ENCODE peak calls at places on chromosomes 13 and 19, in five cellular contexts. C is endothelial cell of umbilical vein, V is mucosa of descending colon, W is suprapubic skin, M is IMR-90. X is an unnamed sample.

GRCh38 chr13:62629618-62630017 is 1214.0 kb upstream of the PCDH20 start:
- DNase-seq in M (no peak), W (no peak), C (no peak), V (no peak), X (no peak)

GRCh38 chr13:65378943-65379519 is 1851.1 kb downstream of the PCDH9 start:
- DNase-seq in V (no peak), W (no peak), M (peak), C (peak), X (no peak)

GRCh38 chr13:106621833-106622232 is 53.9 kb upstream of the ARGLU1 start:
- DNase-seq in C (no peak), W (no peak), V (no peak), M (no peak), X (no peak)

GRCh38 chr19:49084206-49085019 is 838 bp upstream of the SNRNP70 start:
- DNase-seq in M (no peak), C (no peak), W (no peak), V (peak), X (no peak)

GRCh38 chr19:8506402-8506957 is 4.0 kb upstream of the PRAM1 start:
- DNase-seq in W (no peak), V (no peak), M (no peak), C (no peak), X (no peak)

GRCh38 chr13:111966969-111967368 is 100.0 kb upstream of the SOX1 start:
- DNase-seq in C (no peak), V (no peak), M (no peak), W (peak), X (no peak)

GRCh38 chr19:2055871-2056809 is 5.1 kb upstream of the MKNK2 start:
- DNase-seq in C (peak), W (no peak), M (peak), V (peak), X (peak)

GRCh38 chr19:27660428-27660827 is 1552.5 kb downstream of the UQCRFS1 start:
- DNase-seq in W (no peak), V (no peak), M (no peak), C (no peak), X (no peak)

GRCh38 chr13:80054806-80055205 is 286.1 kb downstream of the SPRY2 start:
- DNase-seq in M (peak), V (no peak), C (no peak), W (no peak), X (no peak)

GRCh38 chr19:49896863-49897621 is at the start of gene IL4I1:
- DNase-seq in W (no peak), M (peak), C (peak), V (no peak), X (no peak)

GRCh38 chr13:43953370-43953769 is 73.7 kb downstream of the LACC1 start:
- DNase-seq in V (no peak), W (no peak), M (no peak), C (no peak), X (no peak)

GRCh38 chr19:33054623-33055022 is 10.1 kb downstream of the RHPN2 start:
- DNase-seq in W (peak), V (peak), M (no peak), C (no peak), X (no peak)

GRCh38 chr13:19618925-19619324 is 14.5 kb upstream of the MPHOSPH8 start:
- DNase-seq in V (no peak), W (no peak), M (peak), C (peak), X (no peak)

GRCh38 chr19:14028901-14029300 is 953 bp downstream of the RLN3 start:
- DNase-seq in W (no peak), C (no peak), V (no peak), M (no peak), X (no peak)

GRCh38 chr19:31613683-31614219 is 264.5 kb upstream of the TSHZ3 start:
- DNase-seq in W (no peak), M (no peak), V (no peak), C (no peak), X (no peak)

GRCh38 chr13:79782541-79783216 is 301.7 kb downstream of the NDFIP2 start:
- DNase-seq in V (peak), M (peak), W (no peak), C (peak), X (no peak)

GRCh38 chr19:56091751-56092546 is 29.1 kb downstream of the ZNF787 start:
- DNase-seq in W (no peak), C (no peak), V (no peak), M (no peak), X (no peak)

GRCh38 chr19:7267792-7268736 is 26.1 kb downstream of the INSR start:
- DNase-seq in V (peak), M (no peak), W (no peak), C (no peak), X (no peak)

GRCh38 chr13:94195715-94196114 is 283.8 kb downstream of the DCT start:
- DNase-seq in W (no peak), C (no peak), V (no peak), M (peak), X (peak)

GRCh38 chr19:52936151-52936957 is 13.1 kb upstream of the ZNF888 start:
- DNase-seq in M (no peak), W (no peak), C (peak), V (peak), X (no peak)

GRCh38 chr13:59086147-59086546 is 1077.6 kb downstream of the DIAPH3 start:
- DNase-seq in C (peak), W (no peak), V (no peak), M (peak), X (no peak)

GRCh38 chr13:34076319-34076718 is 258.4 kb downstream of the RFC3 start:
- DNase-seq in C (no peak), V (no peak), W (no peak), M (no peak), X (no peak)

GRCh38 chr13:66835040-66835628 is 395.0 kb downstream of the PCDH9 start:
- DNase-seq in W (peak), M (peak), V (peak), C (peak), X (no peak)

GRCh38 chr13:32426981-32427851 is 714 bp downstream of the N4BP2L1 start:
- DNase-seq in M (peak), V (peak), C (peak), W (peak), X (no peak)

GRCh38 chr19:3979674-3980352 is 5.5 kb downstream of the EEF2 start:
- DNase-seq in C (no peak), M (no peak), W (no peak), V (no peak), X (no peak)

GRCh38 chr19:58058428-58058827 is 654 bp upstream of the ZNF135 start:
- DNase-seq in W (no peak), M (no peak), C (no peak), V (no peak), X (no peak)

GRCh38 chr13:33096886-33097610 is 80.8 kb downstream of the KL start:
- DNase-seq in C (no peak), W (no peak), M (no peak), V (no peak), X (no peak)

GRCh38 chr13:39776439-39776838 is 121.0 kb downstream of the COG6 start:
- DNase-seq in V (no peak), M (peak), C (peak), W (no peak), X (peak)

DNA sequence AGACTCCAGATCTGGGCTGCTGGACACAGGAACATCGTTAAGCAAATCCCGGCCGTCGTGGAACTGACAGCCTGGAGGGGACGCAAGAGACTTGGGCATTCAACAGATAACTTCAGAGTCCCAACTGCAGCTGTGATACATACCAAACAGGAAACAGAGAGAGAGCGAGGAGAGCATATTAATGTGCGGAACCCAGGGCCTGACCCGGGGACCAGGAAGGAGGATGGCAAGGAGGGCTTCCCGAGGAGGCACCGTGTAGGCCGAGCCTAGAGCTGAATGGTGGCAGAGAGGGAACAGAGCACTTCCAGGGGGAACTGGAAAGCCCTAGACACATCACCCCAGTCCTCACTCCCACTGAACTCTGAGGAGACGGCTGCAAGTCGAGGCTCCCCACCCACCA is 68.1 kb downstream of the SIPA1L3 start:
- DNase-seq in C (no peak), V (no peak), M (no peak), W (no peak), X (no peak)
- TF ChIP-seq CTCF in C (no peak), V (no peak), M (no peak), W (no peak), X (no peak)

DNA sequence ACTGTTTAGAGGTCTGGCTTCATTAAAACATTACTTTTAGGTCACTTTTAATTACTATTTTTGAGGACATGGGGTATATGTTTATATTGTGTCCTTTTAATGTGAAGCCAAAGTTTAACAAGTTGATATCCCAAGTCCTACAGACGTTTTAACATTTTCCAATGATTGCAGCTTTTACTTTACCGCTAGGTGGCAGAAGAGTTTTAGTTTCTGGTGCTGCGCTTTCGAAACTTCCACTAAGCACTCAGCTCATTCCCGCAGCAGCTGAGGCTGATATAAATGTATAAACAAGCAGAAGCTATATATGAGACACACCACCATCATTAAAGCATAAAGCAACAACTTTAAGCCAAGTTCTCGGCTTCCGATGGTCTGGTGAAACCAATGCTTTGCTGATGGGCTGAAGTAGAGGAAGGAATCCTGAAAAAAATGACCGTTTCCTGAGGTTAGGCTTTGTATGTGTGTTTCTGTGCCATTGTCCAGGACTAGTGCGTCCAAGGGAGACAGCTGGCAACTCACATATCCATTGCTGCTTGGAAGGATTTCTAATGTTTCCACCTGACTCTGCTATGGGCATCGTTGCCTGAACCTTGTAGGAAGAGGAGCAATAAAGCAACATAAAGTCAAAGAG is 753.9 kb downstream of the OLFM4 start:
- DNase-seq in V (no peak), M (peak), C (peak), W (no peak), X (peak)
- H3K4me3 ChIP-seq in V (no peak), M (no peak), C (peak), W (peak), X (no peak)

GRCh38 chr13:75761373-75761772 is 125.2 kb downstream of the LMO7 start:
- DNase-seq in M (no peak), W (no peak), V (no peak), C (no peak), X (no peak)

GRCh38 chr13:75762967-75763366 is 126.8 kb downstream of the LMO7 start:
- DNase-seq in C (peak), V (no peak), M (no peak), W (no peak), X (no peak)

GRCh38 chr13:75759531-75759930 is 123.4 kb downstream of the LMO7 start:
- DNase-seq in W (no peak), V (no peak), M (no peak), C (no peak), X (no peak)

GRCh38 chr13:75762066-75762937 is 126.2 kb downstream of the LMO7 start:
- DNase-seq in M (peak), C (peak), V (no peak), W (no peak), X (no peak)

GRCh38 chr13:75760182-75760981 is 124.3 kb downstream of the LMO7 start:
- DNase-seq in C (peak), V (peak), W (no peak), M (peak), X (no peak)
- TF ChIP-seq CTCF in C (no peak), V (no peak), W (peak), M (peak), X (no peak)

GRCh38 chr19:29708553-29709439 is 6.3 kb downstream of the C19orf12 start:
- DNase-seq in W (no peak), C (no peak), M (no peak), V (peak), X (no peak)
- H3K4me3 ChIP-seq in W (no peak), C (no peak), M (no peak), V (no peak), X (no peak)

GRCh38 chr19:37551123-37551993 is 43.2 kb downstream of the ZNF571 start:
- DNase-seq in W (no peak), M (peak), V (peak), C (peak), X (no peak)
- TF ChIP-seq CTCF in W (no peak), M (peak), V (no peak), C (peak), X (peak)

GRCh38 chr19:15456441-15456840 is 6.7 kb upstream of the WIZ start:
- DNase-seq in C (no peak), M (no peak), W (no peak), V (no peak), X (no peak)
- H3K4me3 ChIP-seq in C (no peak), M (no peak), W (no peak), V (no peak), X (no peak)

GRCh38 chr13:60261432-60262351 is 98.0 kb upstream of the DIAPH3 start:
- DNase-seq in W (no peak), C (no peak), V (no peak), M (no peak), X (no peak)
- TF ChIP-seq CTCF in W (no peak), C (no peak), V (no peak), M (no peak), X (no peak)

GRCh38 chr19:54255105-54255775 is 1.8 kb downstream of the LILRB5 start:
- DNase-seq in M (no peak), V (no peak), C (no peak), W (peak), X (no peak)
- H3K4me3 ChIP-seq in M (no peak), V (no peak), C (no peak), W (peak), X (no peak)